ENCODE peak calls at places on chromosomes 13 and 19, in six cellular contexts. One of them, this sample, is unnamed.

GRCh38 chr19:3125900-3126524 is 9.8 kb upstream of the GNA15 start:
- DNase-seq in activated CD4-positive, alpha-beta memory T cell treated with anti-CD3 and anti-CD28 coated beads, Interleukin-2, amount 10 ng/mL, durations not matched to agents 7 days and 5 days: peak
- DNase-seq in stimulated activated CD8-positive, alpha-beta memory T cell treated with anti-CD3 and anti-CD28 coated beads, Interleukin-4, amount 100 ng/mL, for 1 hour: peak
- DNase-seq in cardiac muscle cell: peak
- DNase-seq in midbrain: no peak
- DNase-seq in NCI-H1417: no peak
- DNase-seq in this sample: no peak

GRCh38 chr19:18780631-18781030 is 10.5 kb downstream of the COMP start:
- DNase-seq in activated CD4-positive, alpha-beta memory T cell treated with anti-CD3 and anti-CD28 coated beads, Interleukin-2, amount 10 ng/mL, durations not matched to agents 7 days and 5 days: no peak
- DNase-seq in stimulated activated CD8-positive, alpha-beta memory T cell treated with anti-CD3 and anti-CD28 coated beads, Interleukin-4, amount 100 ng/mL, for 1 hour: no peak
- DNase-seq in cardiac muscle cell: no peak
- DNase-seq in midbrain: no peak
- DNase-seq in NCI-H1417: no peak
- DNase-seq in this sample: no peak

GRCh38 chr19:15696654-15697194 is 23.8 kb downstream of the CYP4F12 start:
- DNase-seq in activated CD4-positive, alpha-beta memory T cell treated with anti-CD3 and anti-CD28 coated beads, Interleukin-2, amount 10 ng/mL, durations not matched to agents 7 days and 5 days: no peak
- DNase-seq in stimulated activated CD8-positive, alpha-beta memory T cell treated with anti-CD3 and anti-CD28 coated beads, Interleukin-4, amount 100 ng/mL, for 1 hour: no peak
- DNase-seq in cardiac muscle cell: no peak
- DNase-seq in midbrain: no peak
- DNase-seq in NCI-H1417: no peak
- DNase-seq in this sample: no peak

GRCh38 chr19:42113641-42114348 is 18.5 kb downstream of the POU2F2 start:
- DNase-seq in activated CD4-positive, alpha-beta memory T cell treated with anti-CD3 and anti-CD28 coated beads, Interleukin-2, amount 10 ng/mL, durations not matched to agents 7 days and 5 days: no peak
- DNase-seq in stimulated activated CD8-positive, alpha-beta memory T cell treated with anti-CD3 and anti-CD28 coated beads, Interleukin-4, amount 100 ng/mL, for 1 hour: no peak
- DNase-seq in cardiac muscle cell: no peak
- DNase-seq in midbrain: no peak
- DNase-seq in NCI-H1417: peak
- DNase-seq in this sample: peak

GRCh38 chr13:93476175-93476574 is 249.6 kb downstream of the GPC6 start:
- DNase-seq in activated CD4-positive, alpha-beta memory T cell treated with anti-CD3 and anti-CD28 coated beads, Interleukin-2, amount 10 ng/mL, durations not matched to agents 7 days and 5 days: no peak
- DNase-seq in stimulated activated CD8-positive, alpha-beta memory T cell treated with anti-CD3 and anti-CD28 coated beads, Interleukin-4, amount 100 ng/mL, for 1 hour: no peak
- DNase-seq in cardiac muscle cell: no peak
- DNase-seq in midbrain: no peak
- DNase-seq in NCI-H1417: no peak
- DNase-seq in this sample: peak

GRCh38 chr13:87893982-87894527 is 222.9 kb downstream of the SLITRK5 start:
- DNase-seq in activated CD4-positive, alpha-beta memory T cell treated with anti-CD3 and anti-CD28 coated beads, Interleukin-2, amount 10 ng/mL, durations not matched to agents 7 days and 5 days: no peak
- DNase-seq in stimulated activated CD8-positive, alpha-beta memory T cell treated with anti-CD3 and anti-CD28 coated beads, Interleukin-4, amount 100 ng/mL, for 1 hour: no peak
- DNase-seq in cardiac muscle cell: no peak
- DNase-seq in midbrain: no peak
- DNase-seq in NCI-H1417: no peak
- DNase-seq in this sample: no peak

GRCh38 chr19:23378948-23379347 is 16.3 kb downstream of the ZNF91 start:
- DNase-seq in activated CD4-positive, alpha-beta memory T cell treated with anti-CD3 and anti-CD28 coated beads, Interleukin-2, amount 10 ng/mL, durations not matched to agents 7 days and 5 days: no peak
- DNase-seq in stimulated activated CD8-positive, alpha-beta memory T cell treated with anti-CD3 and anti-CD28 coated beads, Interleukin-4, amount 100 ng/mL, for 1 hour: no peak
- DNase-seq in cardiac muscle cell: peak
- DNase-seq in midbrain: no peak
- DNase-seq in NCI-H1417: no peak
- DNase-seq in this sample: no peak

GRCh38 chr13:39597828-39598227 is 5.2 kb downstream of the LHFPL6 start:
- DNase-seq in activated CD4-positive, alpha-beta memory T cell treated with anti-CD3 and anti-CD28 coated beads, Interleukin-2, amount 10 ng/mL, durations not matched to agents 7 days and 5 days: no peak
- DNase-seq in stimulated activated CD8-positive, alpha-beta memory T cell treated with anti-CD3 and anti-CD28 coated beads, Interleukin-4, amount 100 ng/mL, for 1 hour: no peak
- DNase-seq in cardiac muscle cell: no peak
- DNase-seq in midbrain: no peak
- DNase-seq in NCI-H1417: no peak
- DNase-seq in this sample: no peak

GRCh38 chr19:7188682-7189629 is 105.3 kb downstream of the INSR start:
- DNase-seq in activated CD4-positive, alpha-beta memory T cell treated with anti-CD3 and anti-CD28 coated beads, Interleukin-2, amount 10 ng/mL, durations not matched to agents 7 days and 5 days: no peak
- DNase-seq in stimulated activated CD8-positive, alpha-beta memory T cell treated with anti-CD3 and anti-CD28 coated beads, Interleukin-4, amount 100 ng/mL, for 1 hour: no peak
- DNase-seq in cardiac muscle cell: peak
- DNase-seq in midbrain: no peak
- DNase-seq in NCI-H1417: peak
- DNase-seq in this sample: no peak

GRCh38 chr19:708154-709141 is at the start of gene PALM:
- DNase-seq in activated CD4-positive, alpha-beta memory T cell treated with anti-CD3 and anti-CD28 coated beads, Interleukin-2, amount 10 ng/mL, durations not matched to agents 7 days and 5 days: no peak
- DNase-seq in stimulated activated CD8-positive, alpha-beta memory T cell treated with anti-CD3 and anti-CD28 coated beads, Interleukin-4, amount 100 ng/mL, for 1 hour: no peak
- DNase-seq in cardiac muscle cell: peak
- DNase-seq in midbrain: peak
- DNase-seq in NCI-H1417: peak
- DNase-seq in this sample: no peak

GRCh38 chr13:61414686-61415664 is 674 bp downstream of the PCDH20 start:
- DNase-seq in activated CD4-positive, alpha-beta memory T cell treated with anti-CD3 and anti-CD28 coated beads, Interleukin-2, amount 10 ng/mL, durations not matched to agents 7 days and 5 days: no peak
- DNase-seq in stimulated activated CD8-positive, alpha-beta memory T cell treated with anti-CD3 and anti-CD28 coated beads, Interleukin-4, amount 100 ng/mL, for 1 hour: no peak
- DNase-seq in cardiac muscle cell: peak
- DNase-seq in midbrain: peak
- DNase-seq in NCI-H1417: peak
- DNase-seq in this sample: peak

GRCh38 chr19:8615022-8615421 is 4.5 kb upstream of the ADAMTS10 start:
- DNase-seq in activated CD4-positive, alpha-beta memory T cell treated with anti-CD3 and anti-CD28 coated beads, Interleukin-2, amount 10 ng/mL, durations not matched to agents 7 days and 5 days: no peak
- DNase-seq in stimulated activated CD8-positive, alpha-beta memory T cell treated with anti-CD3 and anti-CD28 coated beads, Interleukin-4, amount 100 ng/mL, for 1 hour: no peak
- DNase-seq in cardiac muscle cell: no peak
- DNase-seq in midbrain: no peak
- DNase-seq in NCI-H1417: no peak
- DNase-seq in this sample: peak

GRCh38 chr19:7534531-7534980 is 961 bp upstream of the PNPLA6 start:
- DNase-seq in activated CD4-positive, alpha-beta memory T cell treated with anti-CD3 and anti-CD28 coated beads, Interleukin-2, amount 10 ng/mL, durations not matched to agents 7 days and 5 days: no peak
- DNase-seq in stimulated activated CD8-positive, alpha-beta memory T cell treated with anti-CD3 and anti-CD28 coated beads, Interleukin-4, amount 100 ng/mL, for 1 hour: no peak
- DNase-seq in cardiac muscle cell: peak
- DNase-seq in midbrain: peak
- DNase-seq in NCI-H1417: peak
- DNase-seq in this sample: peak

GRCh38 chr19:2428756-2429711 is 1.6 kb upstream of the TIMM13 start:
- DNase-seq in activated CD4-positive, alpha-beta memory T cell treated with anti-CD3 and anti-CD28 coated beads, Interleukin-2, amount 10 ng/mL, durations not matched to agents 7 days and 5 days: no peak
- DNase-seq in stimulated activated CD8-positive, alpha-beta memory T cell treated with anti-CD3 and anti-CD28 coated beads, Interleukin-4, amount 100 ng/mL, for 1 hour: no peak
- DNase-seq in cardiac muscle cell: no peak
- DNase-seq in midbrain: no peak
- DNase-seq in NCI-H1417: no peak
- DNase-seq in this sample: no peak

GRCh38 chr19:15656467-15656866 is 15.8 kb downstream of the CYP4F3 start:
- DNase-seq in activated CD4-positive, alpha-beta memory T cell treated with anti-CD3 and anti-CD28 coated beads, Interleukin-2, amount 10 ng/mL, durations not matched to agents 7 days and 5 days: no peak
- DNase-seq in stimulated activated CD8-positive, alpha-beta memory T cell treated with anti-CD3 and anti-CD28 coated beads, Interleukin-4, amount 100 ng/mL, for 1 hour: no peak
- DNase-seq in cardiac muscle cell: no peak
- DNase-seq in midbrain: no peak
- DNase-seq in NCI-H1417: no peak
- DNase-seq in this sample: no peak

GRCh38 chr13:113947321-113948033 is 26.4 kb downstream of the C13orf46 start:
- DNase-seq in activated CD4-positive, alpha-beta memory T cell treated with anti-CD3 and anti-CD28 coated beads, Interleukin-2, amount 10 ng/mL, durations not matched to agents 7 days and 5 days: no peak
- DNase-seq in stimulated activated CD8-positive, alpha-beta memory T cell treated with anti-CD3 and anti-CD28 coated beads, Interleukin-4, amount 100 ng/mL, for 1 hour: no peak
- DNase-seq in cardiac muscle cell: no peak
- DNase-seq in midbrain: peak
- DNase-seq in NCI-H1417: no peak
- DNase-seq in this sample: no peak

GRCh38 chr19:51712461-51713081 is 11.2 kb downstream of the HAS1 start:
- DNase-seq in activated CD4-positive, alpha-beta memory T cell treated with anti-CD3 and anti-CD28 coated beads, Interleukin-2, amount 10 ng/mL, durations not matched to agents 7 days and 5 days: no peak
- DNase-seq in stimulated activated CD8-positive, alpha-beta memory T cell treated with anti-CD3 and anti-CD28 coated beads, Interleukin-4, amount 100 ng/mL, for 1 hour: no peak
- DNase-seq in cardiac muscle cell: no peak
- DNase-seq in midbrain: no peak
- DNase-seq in NCI-H1417: peak
- DNase-seq in this sample: no peak

GRCh38 chr13:80469841-80470378 is 129.0 kb upstream of the SPRY2 start:
- DNase-seq in activated CD4-positive, alpha-beta memory T cell treated with anti-CD3 and anti-CD28 coated beads, Interleukin-2, amount 10 ng/mL, durations not matched to agents 7 days and 5 days: no peak
- DNase-seq in stimulated activated CD8-positive, alpha-beta memory T cell treated with anti-CD3 and anti-CD28 coated beads, Interleukin-4, amount 100 ng/mL, for 1 hour: no peak
- DNase-seq in cardiac muscle cell: no peak
- DNase-seq in midbrain: no peak
- DNase-seq in NCI-H1417: no peak
- DNase-seq in this sample: peak

GRCh38 chr13:50685491-50685890 is 158.0 kb downstream of the DLEU7 start:
- DNase-seq in activated CD4-positive, alpha-beta memory T cell treated with anti-CD3 and anti-CD28 coated beads, Interleukin-2, amount 10 ng/mL, durations not matched to agents 7 days and 5 days: no peak
- DNase-seq in stimulated activated CD8-positive, alpha-beta memory T cell treated with anti-CD3 and anti-CD28 coated beads, Interleukin-4, amount 100 ng/mL, for 1 hour: no peak
- DNase-seq in cardiac muscle cell: peak
- DNase-seq in midbrain: peak
- DNase-seq in NCI-H1417: peak
- DNase-seq in this sample: peak

GRCh38 chr19:12055784-12056183 is 3.0 kb upstream of the ZNF878 start:
- DNase-seq in activated CD4-positive, alpha-beta memory T cell treated with anti-CD3 and anti-CD28 coated beads, Interleukin-2, amount 10 ng/mL, durations not matched to agents 7 days and 5 days: no peak
- DNase-seq in stimulated activated CD8-positive, alpha-beta memory T cell treated with anti-CD3 and anti-CD28 coated beads, Interleukin-4, amount 100 ng/mL, for 1 hour: no peak
- DNase-seq in cardiac muscle cell: no peak
- DNase-seq in midbrain: no peak
- DNase-seq in NCI-H1417: no peak
- DNase-seq in this sample: no peak

GRCh38 chr13:23959231-23959862 is 62.0 kb upstream of the C1QTNF9B start:
- DNase-seq in activated CD4-positive, alpha-beta memory T cell treated with anti-CD3 and anti-CD28 coated beads, Interleukin-2, amount 10 ng/mL, durations not matched to agents 7 days and 5 days: no peak
- DNase-seq in stimulated activated CD8-positive, alpha-beta memory T cell treated with anti-CD3 and anti-CD28 coated beads, Interleukin-4, amount 100 ng/mL, for 1 hour: no peak
- DNase-seq in cardiac muscle cell: no peak
- DNase-seq in midbrain: no peak
- DNase-seq in NCI-H1417: no peak
- DNase-seq in this sample: peak

GRCh38 chr13:20825476-20825875 is 51.7 kb upstream of the EEF1AKMT1 start:
- DNase-seq in activated CD4-positive, alpha-beta memory T cell treated with anti-CD3 and anti-CD28 coated beads, Interleukin-2, amount 10 ng/mL, durations not matched to agents 7 days and 5 days: no peak
- DNase-seq in stimulated activated CD8-positive, alpha-beta memory T cell treated with anti-CD3 and anti-CD28 coated beads, Interleukin-4, amount 100 ng/mL, for 1 hour: no peak
- DNase-seq in cardiac muscle cell: no peak
- DNase-seq in midbrain: no peak
- DNase-seq in NCI-H1417: no peak
- DNase-seq in this sample: peak

GRCh38 chr19:36574762-36575161 is 1.7 kb upstream of the ZNF529 start:
- DNase-seq in activated CD4-positive, alpha-beta memory T cell treated with anti-CD3 and anti-CD28 coated beads, Interleukin-2, amount 10 ng/mL, durations not matched to agents 7 days and 5 days: no peak
- DNase-seq in stimulated activated CD8-positive, alpha-beta memory T cell treated with anti-CD3 and anti-CD28 coated beads, Interleukin-4, amount 100 ng/mL, for 1 hour: no peak
- DNase-seq in cardiac muscle cell: no peak
- DNase-seq in midbrain: no peak
- DNase-seq in NCI-H1417: no peak
- DNase-seq in this sample: no peak

GRCh38 chr13:53781941-53782340 is 753.3 kb downstream of the OLFM4 start:
- DNase-seq in activated CD4-positive, alpha-beta memory T cell treated with anti-CD3 and anti-CD28 coated beads, Interleukin-2, amount 10 ng/mL, durations not matched to agents 7 days and 5 days: no peak
- DNase-seq in stimulated activated CD8-positive, alpha-beta memory T cell treated with anti-CD3 and anti-CD28 coated beads, Interleukin-4, amount 100 ng/mL, for 1 hour: no peak
- DNase-seq in cardiac muscle cell: peak
- DNase-seq in midbrain: no peak
- DNase-seq in NCI-H1417: peak
- DNase-seq in this sample: no peak

GRCh38 chr13:91400094-91400462 is 1.7 kb downstream of the GPC5 start:
- DNase-seq in activated CD4-positive, alpha-beta memory T cell treated with anti-CD3 and anti-CD28 coated beads, Interleukin-2, amount 10 ng/mL, durations not matched to agents 7 days and 5 days: no peak
- DNase-seq in stimulated activated CD8-positive, alpha-beta memory T cell treated with anti-CD3 and anti-CD28 coated beads, Interleukin-4, amount 100 ng/mL, for 1 hour: no peak
- DNase-seq in cardiac muscle cell: no peak
- DNase-seq in midbrain: peak
- DNase-seq in NCI-H1417: no peak
- DNase-seq in this sample: no peak

GRCh38 chr13:80931118-80931517 is 590.2 kb upstream of the SPRY2 start:
- DNase-seq in activated CD4-positive, alpha-beta memory T cell treated with anti-CD3 and anti-CD28 coated beads, Interleukin-2, amount 10 ng/mL, durations not matched to agents 7 days and 5 days: no peak
- DNase-seq in stimulated activated CD8-positive, alpha-beta memory T cell treated with anti-CD3 and anti-CD28 coated beads, Interleukin-4, amount 100 ng/mL, for 1 hour: no peak
- DNase-seq in cardiac muscle cell: no peak
- DNase-seq in midbrain: no peak
- DNase-seq in NCI-H1417: no peak
- DNase-seq in this sample: no peak

GRCh38 chr19:8340341-8341096 is 2.5 kb downstream of the KANK3 start:
- DNase-seq in activated CD4-positive, alpha-beta memory T cell treated with anti-CD3 and anti-CD28 coated beads, Interleukin-2, amount 10 ng/mL, durations not matched to agents 7 days and 5 days: no peak
- DNase-seq in stimulated activated CD8-positive, alpha-beta memory T cell treated with anti-CD3 and anti-CD28 coated beads, Interleukin-4, amount 100 ng/mL, for 1 hour: no peak
- DNase-seq in cardiac muscle cell: no peak
- DNase-seq in midbrain: no peak
- DNase-seq in NCI-H1417: no peak
- DNase-seq in this sample: no peak

GRCh38 chr19:17061691-17062090 is 13.6 kb downstream of the HAUS8 start:
- DNase-seq in activated CD4-positive, alpha-beta memory T cell treated with anti-CD3 and anti-CD28 coated beads, Interleukin-2, amount 10 ng/mL, durations not matched to agents 7 days and 5 days: no peak
- DNase-seq in stimulated activated CD8-positive, alpha-beta memory T cell treated with anti-CD3 and anti-CD28 coated beads, Interleukin-4, amount 100 ng/mL, for 1 hour: no peak
- DNase-seq in cardiac muscle cell: no peak
- DNase-seq in midbrain: no peak
- DNase-seq in NCI-H1417: no peak
- DNase-seq in this sample: no peak

GRCh38 chr13:51811920-51812328 is 8.0 kb upstream of the DHRS12 start:
- DNase-seq in activated CD4-positive, alpha-beta memory T cell treated with anti-CD3 and anti-CD28 coated beads, Interleukin-2, amount 10 ng/mL, durations not matched to agents 7 days and 5 days: no peak
- DNase-seq in stimulated activated CD8-positive, alpha-beta memory T cell treated with anti-CD3 and anti-CD28 coated beads, Interleukin-4, amount 100 ng/mL, for 1 hour: no peak
- DNase-seq in cardiac muscle cell: no peak
- DNase-seq in midbrain: no peak
- DNase-seq in NCI-H1417: no peak
- DNase-seq in this sample: no peak

GRCh38 chr19:16303755-16304154 is 20.9 kb upstream of the KLF2 start:
- DNase-seq in activated CD4-positive, alpha-beta memory T cell treated with anti-CD3 and anti-CD28 coated beads, Interleukin-2, amount 10 ng/mL, durations not matched to agents 7 days and 5 days: no peak
- DNase-seq in stimulated activated CD8-positive, alpha-beta memory T cell treated with anti-CD3 and anti-CD28 coated beads, Interleukin-4, amount 100 ng/mL, for 1 hour: no peak
- DNase-seq in cardiac muscle cell: no peak
- DNase-seq in midbrain: no peak
- DNase-seq in NCI-H1417: no peak
- DNase-seq in this sample: no peak

GRCh38 chr19:23283925-23284324 is 33.7 kb upstream of the ZNF724 start:
- DNase-seq in activated CD4-positive, alpha-beta memory T cell treated with anti-CD3 and anti-CD28 coated beads, Interleukin-2, amount 10 ng/mL, durations not matched to agents 7 days and 5 days: peak
- DNase-seq in stimulated activated CD8-positive, alpha-beta memory T cell treated with anti-CD3 and anti-CD28 coated beads, Interleukin-4, amount 100 ng/mL, for 1 hour: peak
- DNase-seq in cardiac muscle cell: peak
- DNase-seq in midbrain: peak
- DNase-seq in NCI-H1417: peak
- DNase-seq in this sample: peak

GRCh38 chr13:94362411-94362909 is 117.0 kb downstream of the DCT start:
- DNase-seq in activated CD4-positive, alpha-beta memory T cell treated with anti-CD3 and anti-CD28 coated beads, Interleukin-2, amount 10 ng/mL, durations not matched to agents 7 days and 5 days: peak
- DNase-seq in stimulated activated CD8-positive, alpha-beta memory T cell treated with anti-CD3 and anti-CD28 coated beads, Interleukin-4, amount 100 ng/mL, for 1 hour: peak
- DNase-seq in cardiac muscle cell: peak
- DNase-seq in midbrain: peak
- DNase-seq in NCI-H1417: peak
- DNase-seq in this sample: peak

GRCh38 chr19:54434862-54435174 is 14.2 kb upstream of the LENG8 start:
- DNase-seq in activated CD4-positive, alpha-beta memory T cell treated with anti-CD3 and anti-CD28 coated beads, Interleukin-2, amount 10 ng/mL, durations not matched to agents 7 days and 5 days: no peak
- DNase-seq in stimulated activated CD8-positive, alpha-beta memory T cell treated with anti-CD3 and anti-CD28 coated beads, Interleukin-4, amount 100 ng/mL, for 1 hour: no peak
- DNase-seq in cardiac muscle cell: no peak
- DNase-seq in midbrain: no peak
- DNase-seq in NCI-H1417: no peak
- DNase-seq in this sample: no peak

This sample was measured in astrocyte.